ENCODE peak calls at places on chromosomes 7 and 10, in four cellular contexts. E is prostate gland, Y is heart left ventricle, W is adrenal gland. I is an unnamed sample.
A peak's percentile ranks its signal among the peaks of the same experiment; 100 is the strongest.

GRCh38 chr7:30880090-30880704 is 31.5 kb upstream of the AQP1 start:
- DNase-seq in E (no peak), Y (no peak), W (no peak), I (no peak)

GRCh38 chr7:81990395-81990794 is 220.5 kb upstream of the HGF start:
- DNase-seq in W (no peak), E (no peak), Y (no peak), I (no peak)

GRCh38 chr7:17236603-17237002 is 61.8 kb upstream of the AHR start:
- DNase-seq in Y (no peak), E (no peak), W (no peak), I (peak; percentile 9)

GRCh38 chr10:326894-327635 is 191.8 kb downstream of the ZMYND11 start:
- DNase-seq in E (no peak), Y (no peak), W (peak; percentile 19), I (no peak)

GRCh38 chr10:114246679-114247305 is 7.7 kb downstream of the VWA2 start:
- DNase-seq in W (no peak), Y (no peak), E (peak; percentile 23), I (no peak)

GRCh38 chr10:89706011-89706410 is 4.6 kb downstream of the KIF20B start:
- DNase-seq in E (no peak), Y (no peak), W (no peak), I (no peak)

GRCh38 chr10:102631525-102632393 is 12.5 kb upstream of the TRIM8 start:
- DNase-seq in W (no peak), E (no peak), Y (no peak), I (no peak)

GRCh38 chr10:110525349-110526260 is 27.9 kb downstream of the DUSP5 start:
- DNase-seq in E (no peak), Y (no peak), W (no peak), I (peak; percentile 80)

GRCh38 chr10:79116801-79117723 is 48.3 kb downstream of the ZMIZ1 start:
- DNase-seq in E (no peak), W (peak; percentile 53), Y (no peak), I (peak; percentile 63)

GRCh38 chr10:79113827-79114226 is 45.1 kb downstream of the ZMIZ1 start:
- DNase-seq in E (no peak), Y (no peak), W (no peak), I (no peak)

GRCh38 chr10:79115302-79115701 is 46.5 kb downstream of the ZMIZ1 start:
- DNase-seq in Y (no peak), E (no peak), W (no peak), I (no peak)

GRCh38 chr10:79116363-79116762 is 47.6 kb downstream of the ZMIZ1 start:
- DNase-seq in W (no peak), Y (no peak), E (no peak), I (no peak)

DNA sequence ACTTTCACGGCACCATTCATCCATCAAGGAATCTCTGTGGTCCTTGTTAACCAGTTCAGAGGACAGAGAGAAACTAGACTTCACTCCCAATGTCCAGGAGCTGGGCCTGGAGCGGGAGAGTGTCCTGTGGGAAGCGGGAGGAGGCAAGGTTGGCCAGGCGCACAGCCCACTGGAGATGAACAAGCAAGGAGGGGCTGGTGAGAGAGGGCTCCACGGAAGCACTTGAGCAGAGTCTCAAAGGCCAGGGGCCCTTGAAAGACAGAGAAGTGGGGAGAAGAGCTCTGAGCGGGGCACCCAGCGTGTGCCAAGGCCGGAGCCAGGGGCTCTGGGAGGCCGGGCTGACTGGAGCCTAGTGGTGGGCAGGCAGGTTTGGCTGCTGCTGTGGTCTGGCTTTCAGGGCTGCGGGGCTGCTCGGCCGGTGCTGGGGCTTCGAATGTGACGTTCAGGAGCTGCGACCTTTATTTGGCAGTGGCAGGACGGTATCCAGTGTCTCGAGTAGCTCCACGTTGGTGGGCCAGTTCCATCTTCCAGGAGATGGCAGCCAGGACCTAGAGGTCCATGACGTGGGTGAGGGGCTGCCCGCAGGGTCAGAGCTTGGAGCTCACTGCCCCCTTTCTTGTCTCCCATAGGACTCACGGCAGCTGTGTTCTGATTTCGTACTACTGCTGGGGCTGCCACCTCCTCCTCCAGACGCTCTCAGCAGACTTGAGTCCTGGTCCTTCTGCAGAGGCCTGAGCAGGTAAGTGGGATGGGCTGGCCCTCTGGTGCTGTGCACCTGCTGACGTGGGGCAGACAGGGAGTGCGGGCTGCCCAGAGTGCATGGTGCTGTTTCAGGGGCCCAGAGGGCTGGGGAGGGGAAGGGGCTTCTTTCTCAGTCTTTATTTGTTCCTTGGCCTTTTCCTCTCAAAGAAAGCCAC is 49.8 kb downstream of the ZMIZ1 start:
- DNase-seq in W (no peak), Y (no peak), E (no peak), I (no peak)
- H3K36me3 ChIP-seq in W (no peaks in the 10 kb centered on the region), Y (peaks cover 37% of the 10 kb centered on the region), E (peaks cover 3% of the 10 kb centered on the region), I (peaks cover 87% of the 10 kb centered on the region)

DNA sequence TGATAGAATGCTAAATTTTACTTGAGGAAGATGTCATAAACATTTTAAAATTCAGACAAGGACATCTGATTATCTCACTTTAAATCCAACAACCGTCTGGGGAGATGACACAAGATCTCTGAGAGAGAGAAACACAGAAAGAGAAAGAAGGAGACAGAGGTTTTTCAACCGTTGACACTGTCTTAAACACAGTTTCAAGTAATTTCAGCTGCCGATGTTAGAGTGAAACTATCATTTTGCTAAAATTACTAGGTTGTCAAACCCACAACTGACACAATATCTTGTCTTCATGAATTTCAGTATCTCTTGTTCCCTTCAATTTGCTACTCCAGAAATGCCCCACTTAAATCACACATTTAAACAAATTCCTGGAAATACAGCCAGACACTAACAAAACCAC is 174.8 kb downstream of the RAPGEF5 start:
- DNase-seq in Y (no peak), W (no peak), E (no peak), I (no peak)
- H3K36me3 ChIP-seq in Y (peaks cover 48% of the 10 kb centered on the region), W (no peaks in the 10 kb centered on the region), E (no peaks in the 10 kb centered on the region), I (no peaks in the 10 kb centered on the region)

DNA sequence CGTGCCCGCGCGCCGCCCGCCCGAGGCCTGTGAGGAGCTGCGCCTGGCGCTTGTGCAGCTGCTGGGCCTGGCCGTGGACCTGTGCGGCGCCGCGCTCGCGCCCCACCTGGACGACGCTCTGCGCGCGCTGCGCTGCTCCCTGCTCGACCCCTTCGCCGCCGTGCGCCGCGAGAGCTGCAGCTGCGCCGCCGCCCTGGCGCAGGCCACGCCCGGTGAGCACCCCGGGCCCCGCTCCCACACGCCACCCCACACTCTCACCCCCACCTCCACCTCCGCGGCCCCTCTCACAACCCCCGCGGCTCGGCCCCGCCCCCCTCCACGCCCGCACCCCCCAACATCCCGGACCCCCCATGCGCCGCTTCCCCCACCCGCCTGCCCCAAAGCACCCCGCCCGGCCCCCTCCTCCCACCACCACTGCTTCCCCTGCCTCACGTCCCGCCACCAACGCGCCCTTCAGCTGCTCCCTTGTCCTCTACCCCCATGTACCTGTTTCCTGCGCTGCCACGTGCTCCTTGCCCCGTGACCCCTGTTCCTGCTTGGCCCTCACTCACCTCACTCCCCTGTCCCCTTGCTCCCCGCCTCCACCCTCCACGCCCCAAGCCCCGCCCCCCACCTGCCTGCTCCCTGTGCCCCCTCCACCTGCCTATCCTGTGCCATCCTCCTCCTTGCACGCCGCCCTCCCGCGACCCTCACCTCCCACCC is at the start of gene PRKAR1B:
- DNase-seq in E (no peak), Y (peak; percentile 27), W (no peak), I (peak; percentile 41)
- H3K36me3 ChIP-seq in E (no peaks in the 10 kb centered on the region), Y (peaks cover 6% of the 10 kb centered on the region), W (no peaks in the 10 kb centered on the region), I (peaks cover 51% of the 10 kb centered on the region)

GRCh38 chr7:98909487-98909886 is 31.2 kb downstream of the TRRAP start:
- DNase-seq in E (no peak), Y (no peak), W (no peak), I (no peak)

GRCh38 chr7:98917331-98917730 is 39.0 kb downstream of the TRRAP start:
- DNase-seq in W (no peak), E (no peak), Y (no peak), I (no peak)

GRCh38 chr7:98913612-98914011 is 35.3 kb downstream of the TRRAP start:
- DNase-seq in Y (no peak), E (no peak), W (no peak), I (no peak)

GRCh38 chr7:98911936-98912335 is 33.6 kb downstream of the TRRAP start:
- DNase-seq in E (no peak), W (no peak), Y (no peak), I (no peak)

GRCh38 chr7:98913026-98913425 is 34.7 kb downstream of the TRRAP start:
- DNase-seq in W (no peak), Y (no peak), E (no peak), I (no peak)
- H3K36me3 ChIP-seq in W (no peaks in the 10 kb centered on the region), Y (peaks cover 100% of the 10 kb centered on the region), E (peaks cover 7% of the 10 kb centered on the region), I (peaks cover 24% of the 10 kb centered on the region)

GRCh38 chr10:124999433-125000365 is 57.8 kb downstream of the ZRANB1 start:
- DNase-seq in W (peak; percentile 86), Y (peak; percentile 60), E (no peak), I (peak; percentile 89)
- H3K36me3 ChIP-seq in W (no peaks in the 10 kb centered on the region), Y (peaks cover 70% of the 10 kb centered on the region), E (peaks cover 8% of the 10 kb centered on the region), I (peaks cover 64% of the 10 kb centered on the region)

GRCh38 chr7:158758563-158759244 is 54.1 kb upstream of the NCAPG2 start:
- DNase-seq in W (no peak), E (no peak), Y (no peak), I (no peak)
- H3K36me3 ChIP-seq in W (no peaks in the 10 kb centered on the region), E (no peaks in the 10 kb centered on the region), Y (peaks cover 98% of the 10 kb centered on the region), I (peaks cover 4% of the 10 kb centered on the region)

DNA sequence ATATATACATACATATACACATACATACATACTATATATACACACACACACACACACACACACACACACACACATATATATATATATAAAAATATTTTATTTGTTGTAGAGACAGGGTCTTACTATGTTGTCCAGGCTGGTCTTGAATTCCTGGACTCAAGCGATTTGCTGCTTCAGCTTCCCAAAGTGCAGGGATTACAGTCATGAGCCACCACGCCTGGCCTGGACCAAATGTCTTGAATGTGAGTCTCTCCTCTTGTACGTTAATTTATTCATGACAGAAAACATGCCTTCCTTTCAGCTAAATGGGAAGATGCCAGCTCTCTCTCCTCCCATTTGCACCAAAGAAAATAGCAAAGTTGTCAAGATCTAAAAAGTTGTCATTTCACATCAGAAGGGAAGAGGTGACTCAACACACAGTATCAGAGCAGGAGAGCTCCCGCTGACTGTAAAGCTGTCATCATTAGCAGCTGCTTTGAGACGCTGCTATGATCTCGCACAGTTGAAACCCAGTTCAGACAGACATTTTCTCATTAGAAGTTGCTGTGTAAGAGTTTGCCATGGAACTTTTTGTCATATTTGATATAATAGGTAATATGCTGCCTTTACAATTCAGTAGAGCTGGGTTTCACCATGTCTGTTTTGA is 224.3 kb downstream of the SFMBT2 start:
- DNase-seq in W (no peak), Y (no peak), E (no peak), I (no peak)
- H3K36me3 ChIP-seq in W (no peaks in the 10 kb centered on the region), Y (peaks cover 28% of the 10 kb centered on the region), E (no peaks in the 10 kb centered on the region), I (no peaks in the 10 kb centered on the region)

I was measured in MG63.